ENCODE peak calls at places on chromosomes 6 and 20, in nine cellular contexts. G is activated effector memory CD4-positive, alpha-beta T cell treated with Interleukin-2 at 50 U/mL for 16 hours; T is stimulated activated CD4-positive, alpha-beta T cell treated with anti-CD3 and anti-CD28 coated beads, TNF-alpha, amount 100 ng/mL, for 4 hours; Q is cardiac fibroblast; C is A549; F is amniotic stem cell; O is RPMI8226; B is stimulated activated CD8-positive, alpha-beta memory T cell treated with anti-CD3 and anti-CD28 coated beads, Interleukin-4, amount 100 ng/mL, for 4 hours; V is GM20000. M is an unnamed sample.

GRCh38 chr20:45917790-45918141 is 5.8 kb upstream of the PLTP start:
- DNase-seq in G (no peak), T (no peak), Q (peak), C (no peak), F (no peak), O (no peak), B (no peak), V (no peak), M (no peak)

GRCh38 chr6:98747960-98748359 is 86.4 kb upstream of the POU3F2 start:
- DNase-seq in G (no peak), T (no peak), Q (peak), C (no peak), F (no peak), O (no peak), B (no peak), V (no peak), M (no peak)

GRCh38 chr6:138680085-138680484 is 93.5 kb upstream of the CCDC28A start:
- DNase-seq in G (no peak), T (no peak), Q (peak), C (no peak), F (no peak), O (no peak), B (no peak), V (no peak), M (no peak)

GRCh38 chr6:73739097-73739496 is 43.1 kb downstream of the CD109 start:
- DNase-seq in G (no peak), T (no peak), Q (peak), C (peak), F (peak), O (peak), B (no peak), V (peak), M (peak)

GRCh38 chr6:14435291-14435690 is 317.7 kb downstream of the CD83 start:
- DNase-seq in G (no peak), T (no peak), Q (no peak), C (no peak), F (no peak), O (no peak), B (no peak), V (no peak), M (no peak)

GRCh38 chr6:122995930-122996796 is at the start of gene CLVS2:
- DNase-seq in G (no peak), T (no peak), Q (peak), C (peak), F (no peak), O (no peak), B (no peak), V (peak), M (no peak)

GRCh38 chr6:38143191-38144154 is 323.9 kb downstream of the ZFAND3 start:
- DNase-seq in G (no peak), T (no peak), Q (no peak), C (no peak), F (no peak), O (no peak), B (no peak), V (no peak), M (no peak)

GRCh38 chr6:20693466-20694063 is 159.3 kb downstream of the CDKAL1 start:
- DNase-seq in G (no peak), T (no peak), Q (peak), C (no peak), F (no peak), O (no peak), B (no peak), V (no peak), M (no peak)

GRCh38 chr20:7031222-7031621 is 263.7 kb downstream of the BMP2 start:
- DNase-seq in G (no peak), T (no peak), Q (peak), C (peak), F (no peak), O (peak), B (no peak), V (no peak), M (no peak)

GRCh38 chr6:72461144-72461543 is 160.7 kb upstream of the KCNQ5 start:
- DNase-seq in G (no peak), T (no peak), Q (peak), C (no peak), F (no peak), O (peak), B (no peak), V (no peak), M (peak)

GRCh38 chr20:47591231-47591630 is 89.5 kb downstream of the NCOA3 start:
- DNase-seq in G (no peak), T (no peak), Q (no peak), C (no peak), F (no peak), O (no peak), B (no peak), V (no peak), M (no peak)

GRCh38 chr6:93417421-93417996 is 1.9 kb downstream of the EPHA7 start:
- DNase-seq in G (no peak), T (no peak), Q (peak), C (peak), F (no peak), O (no peak), B (no peak), V (peak), M (no peak)

GRCh38 chr6:7008451-7008988 is 99.2 kb upstream of the RREB1 start:
- DNase-seq in G (no peak), T (no peak), Q (no peak), C (no peak), F (no peak), O (no peak), B (no peak), V (no peak), M (no peak)

GRCh38 chr20:46307139-46307998 is 929 bp downstream of the CDH22 start:
- DNase-seq in G (peak), T (peak), Q (peak), C (peak), F (no peak), O (peak), B (peak), V (peak), M (no peak)

GRCh38 chr6:88166493-88166900 is 350 bp upstream of the CNR1 start:
- DNase-seq in G (no peak), T (no peak), Q (peak), C (no peak), F (no peak), O (no peak), B (no peak), V (peak), M (no peak)

GRCh38 chr20:15220009-15220656 is 882.7 kb upstream of the FLRT3 start:
- DNase-seq in G (no peak), T (no peak), Q (no peak), C (no peak), F (no peak), O (no peak), B (no peak), V (no peak), M (no peak)

GRCh38 chr6:73083886-73084285 is 141.4 kb downstream of the KHDC1L start:
- DNase-seq in G (no peak), T (no peak), Q (no peak), C (no peak), F (no peak), O (no peak), B (no peak), V (no peak), M (no peak)

GRCh38 chr6:148358196-148358785 is 15.7 kb downstream of the SASH1 start:
- DNase-seq in G (no peak), T (no peak), Q (peak), C (no peak), F (no peak), O (no peak), B (no peak), V (no peak), M (no peak)

GRCh38 chr6:77548190-77548589 is 84.9 kb upstream of the HTR1B start:
- DNase-seq in G (no peak), T (no peak), Q (no peak), C (no peak), F (no peak), O (no peak), B (no peak), V (no peak), M (no peak)

GRCh38 chr6:11543919-11544518 is 6.5 kb downstream of the TMEM170B start:
- DNase-seq in G (no peak), T (no peak), Q (no peak), C (no peak), F (no peak), O (no peak), B (no peak), V (no peak), M (no peak)

GRCh38 chr6:166707045-166707444 is 80.0 kb upstream of the RPS6KA2 start:
- DNase-seq in G (no peak), T (no peak), Q (peak), C (peak), F (no peak), O (peak), B (no peak), V (peak), M (no peak)